ENCODE peak calls at places on chromosome 22, in eight cellular contexts. A, V, E, N, S, O, G and F are unnamed samples. For H3K36me3, the result is how much of the 10 kb centered on the place peaks cover.

GRCh38 chr22:38989461-38989860 is 7.3 kb downstream of the APOBEC3B start:
- DNase-seq in E (no peak), O (no peak), G (no peak), S (no peak), N (no peak), V (no peak), A (no peak), F (no peak)

GRCh38 chr22:43745783-43746356 is 66.2 kb downstream of the EFCAB6 start:
- DNase-seq in S (no peak), V (no peak), A (no peak), G (no peak), N (no peak), O (no peak), E (no peak), F (no peak)

GRCh38 chr22:24950272-24950902 is 2.1 kb upstream of the KIAA1671 start:
- DNase-seq in S (peak), V (peak), G (peak), E (no peak), O (peak), A (no peak), N (no peak), F (no peak)

GRCh38 chr22:23000657-23001439 is 69.5 kb upstream of the GNAZ start:
- DNase-seq in S (no peak), A (no peak), V (no peak), N (no peak), E (no peak), G (no peak), O (no peak), F (no peak)

GRCh38 chr22:37626144-37626543 is 13.3 kb upstream of the SH3BP1 start:
- DNase-seq in N (no peak), O (peak), G (no peak), S (no peak), E (no peak), A (no peak), V (no peak), F (peak)

GRCh38 chr22:50167689-50168489 is 2.6 kb upstream of the PANX2 start:
- DNase-seq in S (no peak), E (peak), V (no peak), O (no peak), N (no peak), A (no peak), G (no peak), F (no peak)

GRCh38 chr22:47995718-47996117 is 1233.3 kb downstream of the TBC1D22A start:
- DNase-seq in E (no peak), G (no peak), O (no peak), N (no peak), S (no peak), V (no peak), A (no peak), F (no peak)

GRCh38 chr22:44084044-44084772 is 60.1 kb downstream of the PARVB start:
- DNase-seq in N (no peak), A (no peak), S (no peak), V (no peak), O (no peak), G (no peak), E (no peak), F (no peak)

GRCh38 chr22:39634530-39635399 is 64.2 kb downstream of the CACNA1I start:
- DNase-seq in V (peak), G (no peak), N (no peak), A (peak), S (no peak), E (no peak), O (peak), F (peak)

GRCh38 chr22:39224550-39224949 is 20.2 kb downstream of the PDGFB start:
- DNase-seq in A (no peak), N (no peak), E (no peak), G (no peak), S (no peak), V (no peak), O (no peak), F (no peak)

GRCh38 chr22:37138879-37139561 is 10.7 kb downstream of the IL2RB start:
- DNase-seq in A (no peak), V (no peak), S (no peak), O (no peak), G (no peak), E (no peak), N (no peak), F (no peak)

GRCh38 chr22:31425331-31426050 is 26.1 kb downstream of the DRG1 start:
- DNase-seq in E (no peak), N (no peak), V (no peak), O (peak), S (no peak), G (no peak), A (no peak), F (no peak)

GRCh38 chr22:29632672-29633071 is 29.2 kb downstream of the NF2 start:
- DNase-seq in V (no peak), O (no peak), G (no peak), N (no peak), A (no peak), E (no peak), S (no peak), F (no peak)

GRCh38 chr22:22576244-22576988 is 17.4 kb upstream of the PRAME start:
- DNase-seq in A (peak), V (peak), O (peak), S (peak), E (peak), G (peak), N (peak), F (peak)

GRCh38 chr22:23777776-23778575 is 5.3 kb downstream of the MMP11 start:
- DNase-seq in A (no peak), O (peak), V (no peak), G (no peak), N (no peak), E (peak), S (no peak), F (no peak)

GRCh38 chr22:39114157-39114511 is 17.1 kb downstream of the APOBEC3H start:
- DNase-seq in V (no peak), N (no peak), E (no peak), S (peak), A (no peak), O (no peak), G (no peak), F (no peak)

GRCh38 chr22:21734540-21735197 is 925 bp downstream of the YPEL1 start:
- DNase-seq in A (no peak), E (no peak), S (peak), O (no peak), V (no peak), N (peak), G (no peak), F (no peak)

GRCh38 chr22:44758354-44758969 is 6.1 kb downstream of the ARHGAP8 start:
- DNase-seq in V (peak), N (no peak), G (peak), E (no peak), A (peak), O (peak), S (no peak), F (peak)

GRCh38 chr22:40533712-40534378 is 102.7 kb downstream of the MRTFA start:
- DNase-seq in A (peak), S (peak), E (peak), N (peak), V (peak), O (peak), G (no peak), F (peak)

GRCh38 chr22:30262112-30262511 is 4.5 kb downstream of the OSM start:
- DNase-seq in V (no peak), E (no peak), N (no peak), O (no peak), A (no peak), G (no peak), S (no peak), F (no peak)

GRCh38 chr22:37809672-37810333 is 2.1 kb downstream of the GCAT start:
- DNase-seq in G (no peak), O (no peak), N (no peak), E (no peak), V (no peak), A (no peak), S (no peak), F (no peak)

GRCh38 chr22:26174280-26174679 is 5.0 kb downstream of the SEZ6L start:
- DNase-seq in E (peak), G (peak), O (no peak), N (no peak), S (peak), V (no peak), A (peak), F (peak)

GRCh38 chr22:43698403-43698802 is 113.7 kb downstream of the EFCAB6 start:
- DNase-seq in S (no peak), A (no peak), N (no peak), V (peak), O (no peak), E (no peak), G (no peak), F (no peak)

DNA sequence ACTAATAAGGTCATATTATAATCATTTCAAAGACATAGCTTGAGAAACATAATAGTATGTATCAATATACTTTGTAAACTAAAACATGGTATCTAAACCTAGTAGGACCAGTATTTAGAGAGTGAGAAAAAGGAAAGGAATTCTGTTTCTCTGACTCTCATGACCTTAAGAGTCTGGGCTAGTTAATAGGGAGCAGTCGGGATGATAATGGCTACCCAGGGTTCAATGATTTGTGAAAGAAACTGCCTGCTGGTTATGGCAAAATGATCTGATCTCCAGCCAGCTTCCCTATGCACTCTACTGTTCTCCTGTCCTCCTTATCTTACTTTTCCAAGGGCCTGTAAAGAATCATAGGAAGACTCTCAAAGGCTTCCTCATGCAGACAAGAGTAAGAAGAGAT is 193.1 kb upstream of the PITPNB start:
- DNase-seq in V (no peak), G (no peak), S (no peak), N (no peak), O (no peak), A (no peak), E (no peak), F (no peak)
- H2AFZ ChIP-seq in V (no peak), G (no peak), S (no peak), N (no peak), O (no peak), A (peak), E (no peak), F (no peak)

GRCh38 chr22:18081416-18081815 is 3.6 kb downstream of the PEX26 start:
- DNase-seq in O (no peak), G (no peak), E (no peak), A (no peak), N (no peak), V (no peak), S (no peak), F (no peak)

GRCh38 chr22:18085188-18085587 is 7.4 kb downstream of the PEX26 start:
- DNase-seq in A (no peak), V (peak), G (no peak), N (no peak), E (no peak), S (no peak), O (peak), F (peak)

GRCh38 chr22:18079706-18080230 is 2.0 kb downstream of the PEX26 start:
- DNase-seq in V (no peak), O (no peak), G (no peak), A (no peak), N (no peak), S (no peak), E (no peak), F (no peak)

GRCh38 chr22:18082467-18082866 is 4.7 kb downstream of the PEX26 start:
- DNase-seq in V (no peak), E (no peak), S (no peak), G (no peak), A (no peak), N (no peak), O (no peak), F (no peak)

DNA sequence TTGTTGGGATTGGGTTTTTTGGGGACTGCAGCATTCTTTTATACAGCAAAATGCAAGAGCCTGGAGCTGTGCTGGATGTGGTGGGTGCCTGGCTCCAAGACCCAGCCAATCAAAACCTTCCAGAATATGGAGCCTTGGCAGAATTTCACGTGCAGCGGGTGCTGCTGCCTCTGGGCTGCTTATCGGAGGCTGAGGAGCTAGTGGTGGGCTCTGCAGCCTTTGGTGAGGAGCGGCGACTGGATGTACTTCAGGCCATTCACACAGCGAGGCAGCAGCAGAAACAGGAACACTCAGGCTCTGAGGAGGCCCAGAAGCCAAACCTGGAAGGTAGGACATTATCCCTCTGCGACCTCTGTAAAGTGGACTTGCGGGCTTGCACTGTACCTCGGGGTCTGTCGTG is 5.6 kb downstream of the PEX26 start:
- DNase-seq in N (no peak), A (no peak), E (no peak), S (no peak), V (no peak), O (no peak), G (no peak), F (no peak)
- H3K36me3 ChIP-seq in N (half or more), A (under half), E (half or more), S (under half), V (under half), O (under half), G (under half), F (under half)

GRCh38 chr22:46295277-46295971 is 1.2 kb upstream of the GTSE1 start:
- DNase-seq in N (peak), G (peak), S (no peak), O (no peak), V (no peak), E (peak), A (no peak), F (no peak)

GRCh38 chr22:46299101-46299500 is 2.4 kb downstream of the GTSE1 start:
- DNase-seq in S (no peak), O (no peak), A (no peak), V (no peak), N (no peak), E (no peak), G (no peak), F (no peak)

GRCh38 chr22:46294784-46295183 is 1.9 kb upstream of the GTSE1 start:
- DNase-seq in A (no peak), O (no peak), G (no peak), E (no peak), S (no peak), N (no peak), V (no peak), F (no peak)

GRCh38 chr22:46296257-46297150 is at the start of gene GTSE1:
- DNase-seq in A (peak), G (peak), O (peak), S (peak), N (peak), E (peak), V (peak), F (peak)

GRCh38 chr22:46297151-46297819 is 615 bp downstream of the GTSE1 start:
- DNase-seq in S (peak), V (peak), O (peak), G (no peak), N (peak), E (peak), A (peak), F (peak)
- H3K27ac ChIP-seq in S (no peak), V (peak), O (peak), G (peak), N (peak), E (peak), A (no peak), F (no peak)

DNA sequence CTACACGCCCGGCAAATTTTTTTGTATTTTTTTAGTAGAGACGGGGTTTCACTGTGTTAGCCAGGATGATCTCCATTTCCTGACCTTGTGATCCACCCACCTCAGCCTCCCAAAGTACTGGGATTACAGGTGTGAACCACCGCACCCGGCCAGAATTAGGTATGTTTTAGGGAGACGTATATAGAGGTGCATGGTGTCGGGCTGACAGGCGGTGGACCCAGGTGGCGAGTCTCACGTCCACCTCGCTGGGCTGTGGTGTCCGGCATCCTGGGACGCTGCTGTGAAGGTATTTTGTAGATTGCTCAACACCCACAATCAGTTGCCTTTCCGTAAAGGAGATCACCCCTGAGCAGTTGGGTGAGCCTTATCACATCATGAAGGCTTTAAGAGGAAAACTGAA is 728.6 kb downstream of the BRD1 start:
- DNase-seq in A (no peak), E (no peak), V (no peak), G (no peak), N (no peak), S (no peak), O (no peak), F (no peak)
- H2AFZ ChIP-seq in A (no peak), E (no peak), V (no peak), G (no peak), N (no peak), S (no peak), O (no peak), F (no peak)

GRCh38 chr22:19331474-19331873 is 40.0 kb upstream of the CLTCL1 start:
- DNase-seq in S (no peak), N (no peak), E (no peak), A (no peak), O (no peak), V (no peak), G (no peak), F (no peak)

GRCh38 chr22:19331975-19332374 is 40.5 kb upstream of the CLTCL1 start:
- DNase-seq in G (no peak), E (no peak), S (no peak), V (no peak), O (no peak), A (no peak), N (no peak), F (no peak)

GRCh38 chr22:19336133-19337075 is 44.9 kb upstream of the CLTCL1 start:
- DNase-seq in V (no peak), N (no peak), S (no peak), A (no peak), O (no peak), E (no peak), G (no peak), F (no peak)

GRCh38 chr22:19329454-19329853 is 37.9 kb upstream of the CLTCL1 start:
- DNase-seq in E (no peak), G (no peak), N (no peak), A (no peak), S (no peak), O (no peak), V (no peak), F (no peak)

DNA sequence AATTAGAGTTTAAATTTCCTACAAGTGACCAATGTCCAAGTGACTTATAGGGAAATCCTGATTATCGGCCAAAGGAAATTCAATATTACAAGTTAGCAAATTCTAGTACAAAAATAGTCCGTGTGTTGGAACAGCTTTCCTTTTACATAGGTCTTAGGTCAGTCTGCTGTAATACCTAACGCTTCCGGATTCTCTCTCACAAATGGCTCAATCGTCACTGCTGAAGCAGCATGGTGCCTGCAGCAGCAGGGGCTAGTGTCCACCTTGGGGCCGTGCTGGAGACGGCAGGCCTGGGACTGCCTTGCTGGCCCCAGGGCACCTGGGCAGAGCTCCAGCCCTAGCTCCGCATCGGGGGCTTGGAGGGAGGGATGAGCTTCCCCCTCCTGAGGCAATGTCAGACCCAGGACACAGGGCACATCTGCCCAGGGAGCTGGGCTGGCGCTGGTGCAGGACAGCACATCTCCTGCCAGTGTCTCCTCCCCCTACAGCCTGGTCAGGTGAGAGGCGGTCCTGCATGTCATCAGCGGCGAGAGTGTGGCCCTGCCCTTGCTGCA is 39.4 kb upstream of the CLTCL1 start:
- DNase-seq in S (no peak), O (no peak), N (no peak), G (no peak), A (no peak), E (no peak), V (no peak), F (no peak)
- H3K36me3 ChIP-seq in S (under half), O (under half), N (half or more), G (under half), A (under half), E (half or more), V (under half), F (under half)